ENCODE peak calls at places on chromosomes 4 and X, in five cellular contexts. One of them, this sample, is unnamed.

GRCh38 chr4:157048248-157048647 is 27.7 kb upstream of the GLRB start:
- DNase-seq in astrocyte of the spinal cord: peak
- DNase-seq in LoVo: no peak
- DNase-seq in H54: no peak
- DNase-seq in left cardiac atrium: peak
- DNase-seq in this sample: no peak

GRCh38 chr4:57442834-57443291 is 332.7 kb upstream of the IGFBP7 start:
- DNase-seq in astrocyte of the spinal cord: peak
- DNase-seq in LoVo: peak
- DNase-seq in H54: no peak
- DNase-seq in left cardiac atrium: no peak
- DNase-seq in this sample: peak

GRCh38 chr4:39446483-39446841 is 12.3 kb downstream of the RPL9 start:
- DNase-seq in astrocyte of the spinal cord: no peak
- DNase-seq in LoVo: no peak
- DNase-seq in H54: no peak
- DNase-seq in left cardiac atrium: no peak
- DNase-seq in this sample: no peak

GRCh38 chr4:118034061-118034785 is at the start of gene NDST3:
- DNase-seq in astrocyte of the spinal cord: peak
- DNase-seq in LoVo: peak
- DNase-seq in H54: peak
- DNase-seq in left cardiac atrium: peak
- DNase-seq in this sample: peak

GRCh38 chr4:16530688-16531635 is 304.7 kb upstream of the TAPT1 start:
- DNase-seq in astrocyte of the spinal cord: peak
- DNase-seq in LoVo: no peak
- DNase-seq in H54: no peak
- DNase-seq in left cardiac atrium: no peak
- DNase-seq in this sample: no peak

GRCh38 chr4:48315728-48316630 is 25.4 kb upstream of the SLAIN2 start:
- DNase-seq in astrocyte of the spinal cord: peak
- DNase-seq in LoVo: peak
- DNase-seq in H54: no peak
- DNase-seq in left cardiac atrium: no peak
- DNase-seq in this sample: no peak

GRCh38 chr4:1497189-1497801 is 91.1 kb upstream of the NKX1-1 start:
- DNase-seq in astrocyte of the spinal cord: no peak
- DNase-seq in LoVo: no peak
- DNase-seq in H54: no peak
- DNase-seq in left cardiac atrium: no peak
- DNase-seq in this sample: no peak

GRCh38 chrX:72540318-72540717 is 32.3 kb downstream of the HDAC8 start:
- DNase-seq in astrocyte of the spinal cord: peak
- DNase-seq in LoVo: no peak
- DNase-seq in H54: no peak
- DNase-seq in left cardiac atrium: no peak
- DNase-seq in this sample: no peak

GRCh38 chrX:73944582-73944947 is 359.4 kb upstream of the ZCCHC13 start:
- DNase-seq in astrocyte of the spinal cord: no peak
- DNase-seq in LoVo: peak
- DNase-seq in H54: no peak
- DNase-seq in left cardiac atrium: no peak
- DNase-seq in this sample: no peak

GRCh38 chr4:101074326-101074725 is 273.0 kb downstream of the PPP3CA start:
- DNase-seq in astrocyte of the spinal cord: no peak
- DNase-seq in LoVo: no peak
- DNase-seq in H54: no peak
- DNase-seq in left cardiac atrium: no peak
- DNase-seq in this sample: no peak

GRCh38 chrX:151543706-151544105 is 19.8 kb upstream of the PASD1 start:
- DNase-seq in astrocyte of the spinal cord: no peak
- DNase-seq in LoVo: peak
- DNase-seq in H54: no peak
- DNase-seq in left cardiac atrium: no peak
- DNase-seq in this sample: no peak

GRCh38 chr4:74608151-74608949 is 163.4 kb downstream of the AREG start:
- DNase-seq in astrocyte of the spinal cord: no peak
- DNase-seq in LoVo: no peak
- DNase-seq in H54: peak
- DNase-seq in left cardiac atrium: no peak
- DNase-seq in this sample: no peak

GRCh38 chr4:153541426-153542096 is 75.4 kb downstream of the TMEM131L start:
- DNase-seq in astrocyte of the spinal cord: peak
- DNase-seq in LoVo: no peak
- DNase-seq in H54: peak
- DNase-seq in left cardiac atrium: no peak
- DNase-seq in this sample: no peak

GRCh38 chr4:182354867-182355266 is 111.7 kb downstream of the TENM3 start:
- DNase-seq in astrocyte of the spinal cord: peak
- DNase-seq in LoVo: no peak
- DNase-seq in H54: no peak
- DNase-seq in left cardiac atrium: no peak
- DNase-seq in this sample: no peak

GRCh38 chr4:125739760-125740159 is 425.0 kb downstream of the FAT4 start:
- DNase-seq in astrocyte of the spinal cord: peak
- DNase-seq in LoVo: no peak
- DNase-seq in H54: no peak
- DNase-seq in left cardiac atrium: peak
- DNase-seq in this sample: no peak

GRCh38 chr4:25632135-25632534 is 23.5 kb upstream of the SLC34A2 start:
- DNase-seq in astrocyte of the spinal cord: no peak
- DNase-seq in LoVo: peak
- DNase-seq in H54: no peak
- DNase-seq in left cardiac atrium: no peak
- DNase-seq in this sample: no peak

This sample was measured in glutamatergic neuron.